ENCODE peak calls at places on chromosomes 6 and 20, in six cellular contexts. One of them, this sample, is unnamed.

GRCh38 chr6:7425808-7426190 is 36.2 kb downstream of the RIOK1 start:
- DNase-seq in astrocyte: no peak
- DNase-seq in tibial artery: no peak
- DNase-seq in esophagus muscularis mucosa: no peak
- DNase-seq in GM23248: no peak
- DNase-seq in A673: no peak
- DNase-seq in this sample: no peak

GRCh38 chr6:117506180-117506835 is 23.8 kb downstream of the DCBLD1 start:
- DNase-seq in astrocyte: peak; percentile 89
- DNase-seq in GM23248: peak; percentile 34
- DNase-seq in A673: no peak
- DNase-seq in esophagus muscularis mucosa: no peak
- DNase-seq in tibial artery: no peak
- DNase-seq in this sample: peak; percentile 34

GRCh38 chr6:101597711-101598110 is 204.2 kb downstream of the GRIK2 start:
- DNase-seq in tibial artery: no peak
- DNase-seq in esophagus muscularis mucosa: no peak
- DNase-seq in astrocyte: peak; percentile 93
- DNase-seq in GM23248: peak; percentile 85
- DNase-seq in A673: peak; percentile 24
- DNase-seq in this sample: peak; percentile 91

GRCh38 chr6:13574571-13575376 is at the start of gene SIRT5:
- DNase-seq in astrocyte: peak; percentile 77
- DNase-seq in esophagus muscularis mucosa: peak; percentile 95
- DNase-seq in A673: peak; percentile 88
- DNase-seq in GM23248: peak; percentile 94
- DNase-seq in tibial artery: peak; percentile 90
- DNase-seq in this sample: peak; percentile 88

GRCh38 chr6:150876598-150876997 is 11.1 kb downstream of the MTHFD1L start:
- DNase-seq in A673: peak; percentile 33
- DNase-seq in GM23248: peak; percentile 36
- DNase-seq in tibial artery: peak; percentile 91
- DNase-seq in esophagus muscularis mucosa: no peak
- DNase-seq in astrocyte: peak; percentile 59
- DNase-seq in this sample: no peak

GRCh38 chr6:31836676-31837611 is 9.4 kb downstream of the HSPA1B start:
- DNase-seq in esophagus muscularis mucosa: no peak
- DNase-seq in astrocyte: no peak
- DNase-seq in GM23248: peak; percentile 74
- DNase-seq in A673: no peak
- DNase-seq in tibial artery: no peak
- DNase-seq in this sample: peak; percentile 76

GRCh38 chr6:21615504-21615903 is 22.0 kb downstream of the SOX4 start:
- DNase-seq in A673: no peak
- DNase-seq in astrocyte: peak; percentile 49
- DNase-seq in GM23248: peak; percentile 49
- DNase-seq in esophagus muscularis mucosa: no peak
- DNase-seq in tibial artery: no peak
- DNase-seq in this sample: peak; percentile 31

GRCh38 chr6:117404548-117404947 is 21.2 kb downstream of the ROS1 start:
- DNase-seq in tibial artery: no peak
- DNase-seq in esophagus muscularis mucosa: no peak
- DNase-seq in GM23248: peak; percentile 55
- DNase-seq in astrocyte: peak; percentile 12
- DNase-seq in A673: no peak
- DNase-seq in this sample: peak; percentile 52

GRCh38 chr20:49928411-49929141 is 7.6 kb upstream of the RNF114 start:
- DNase-seq in astrocyte: peak; percentile 61
- DNase-seq in A673: peak; percentile 91
- DNase-seq in esophagus muscularis mucosa: peak; percentile 97
- DNase-seq in GM23248: peak; percentile 89
- DNase-seq in tibial artery: peak; percentile 87
- DNase-seq in this sample: peak; percentile 96

GRCh38 chr6:136312975-136313374 is 23.3 kb upstream of the BCLAF1 start:
- DNase-seq in esophagus muscularis mucosa: no peak
- DNase-seq in tibial artery: no peak
- DNase-seq in astrocyte: no peak
- DNase-seq in GM23248: no peak
- DNase-seq in A673: no peak
- DNase-seq in this sample: no peak

GRCh38 chr6:149830731-149831379 is 33.3 kb downstream of the LRP11 start:
- DNase-seq in astrocyte: peak; percentile 55
- DNase-seq in esophagus muscularis mucosa: no peak
- DNase-seq in A673: no peak
- DNase-seq in tibial artery: no peak
- DNase-seq in GM23248: peak; percentile 71
- DNase-seq in this sample: peak; percentile 86

GRCh38 chr6:157944983-157945931 is 36.4 kb upstream of the SYNJ2 start:
- DNase-seq in A673: no peak
- DNase-seq in astrocyte: peak; percentile 72
- DNase-seq in tibial artery: no peak
- DNase-seq in GM23248: no peak
- DNase-seq in esophagus muscularis mucosa: peak; percentile 60
- DNase-seq in this sample: no peak

GRCh38 chr6:35084511-35085203 is 56.5 kb downstream of the TCP11 start:
- DNase-seq in astrocyte: no peak
- DNase-seq in A673: no peak
- DNase-seq in esophagus muscularis mucosa: no peak
- DNase-seq in tibial artery: peak; percentile 55
- DNase-seq in GM23248: no peak
- DNase-seq in this sample: no peak

GRCh38 chr6:144922120-144922722 is 637.1 kb downstream of the UTRN start:
- DNase-seq in A673: no peak
- DNase-seq in tibial artery: no peak
- DNase-seq in astrocyte: no peak
- DNase-seq in esophagus muscularis mucosa: no peak
- DNase-seq in GM23248: peak; percentile 92
- DNase-seq in this sample: peak; percentile 78

GRCh38 chr6:109347779-109348178 is 34.5 kb downstream of the CD164 start:
- DNase-seq in GM23248: no peak
- DNase-seq in esophagus muscularis mucosa: peak; percentile 62
- DNase-seq in tibial artery: no peak
- DNase-seq in A673: no peak
- DNase-seq in astrocyte: no peak
- DNase-seq in this sample: no peak

GRCh38 chr20:41654884-41655283 is 36.7 kb upstream of the CHD6 start:
- DNase-seq in astrocyte: no peak
- DNase-seq in tibial artery: no peak
- DNase-seq in esophagus muscularis mucosa: no peak
- DNase-seq in A673: peak; percentile 32
- DNase-seq in GM23248: peak; percentile 27
- DNase-seq in this sample: peak; percentile 15

GRCh38 chr6:36888654-36889481 is 3.1 kb downstream of the C6orf89 start:
- DNase-seq in tibial artery: no peak
- DNase-seq in GM23248: no peak
- DNase-seq in A673: no peak
- DNase-seq in astrocyte: no peak
- DNase-seq in esophagus muscularis mucosa: no peak
- DNase-seq in this sample: no peak

GRCh38 chr6:160386869-160387518 is 38.8 kb downstream of the SLC22A3 start:
- DNase-seq in esophagus muscularis mucosa: no peak
- DNase-seq in astrocyte: no peak
- DNase-seq in tibial artery: no peak
- DNase-seq in A673: no peak
- DNase-seq in GM23248: peak; percentile 21
- DNase-seq in this sample: no peak

GRCh38 chr6:16658661-16659060 is 102.6 kb downstream of the ATXN1 start:
- DNase-seq in astrocyte: no peak
- DNase-seq in esophagus muscularis mucosa: no peak
- DNase-seq in A673: no peak
- DNase-seq in tibial artery: no peak
- DNase-seq in GM23248: no peak
- DNase-seq in this sample: no peak

GRCh38 chr6:90285611-90286381 is 10.8 kb downstream of the BACH2 start:
- DNase-seq in tibial artery: peak; percentile 90
- DNase-seq in astrocyte: peak; percentile 95
- DNase-seq in GM23248: peak; percentile 96
- DNase-seq in A673: no peak
- DNase-seq in esophagus muscularis mucosa: no peak
- DNase-seq in this sample: peak; percentile 76

GRCh38 chr6:160348209-160348551 is at the start of gene SLC22A3:
- DNase-seq in GM23248: no peak
- DNase-seq in astrocyte: no peak
- DNase-seq in A673: no peak
- DNase-seq in tibial artery: no peak
- DNase-seq in esophagus muscularis mucosa: no peak
- DNase-seq in this sample: peak; percentile 34

DNA sequence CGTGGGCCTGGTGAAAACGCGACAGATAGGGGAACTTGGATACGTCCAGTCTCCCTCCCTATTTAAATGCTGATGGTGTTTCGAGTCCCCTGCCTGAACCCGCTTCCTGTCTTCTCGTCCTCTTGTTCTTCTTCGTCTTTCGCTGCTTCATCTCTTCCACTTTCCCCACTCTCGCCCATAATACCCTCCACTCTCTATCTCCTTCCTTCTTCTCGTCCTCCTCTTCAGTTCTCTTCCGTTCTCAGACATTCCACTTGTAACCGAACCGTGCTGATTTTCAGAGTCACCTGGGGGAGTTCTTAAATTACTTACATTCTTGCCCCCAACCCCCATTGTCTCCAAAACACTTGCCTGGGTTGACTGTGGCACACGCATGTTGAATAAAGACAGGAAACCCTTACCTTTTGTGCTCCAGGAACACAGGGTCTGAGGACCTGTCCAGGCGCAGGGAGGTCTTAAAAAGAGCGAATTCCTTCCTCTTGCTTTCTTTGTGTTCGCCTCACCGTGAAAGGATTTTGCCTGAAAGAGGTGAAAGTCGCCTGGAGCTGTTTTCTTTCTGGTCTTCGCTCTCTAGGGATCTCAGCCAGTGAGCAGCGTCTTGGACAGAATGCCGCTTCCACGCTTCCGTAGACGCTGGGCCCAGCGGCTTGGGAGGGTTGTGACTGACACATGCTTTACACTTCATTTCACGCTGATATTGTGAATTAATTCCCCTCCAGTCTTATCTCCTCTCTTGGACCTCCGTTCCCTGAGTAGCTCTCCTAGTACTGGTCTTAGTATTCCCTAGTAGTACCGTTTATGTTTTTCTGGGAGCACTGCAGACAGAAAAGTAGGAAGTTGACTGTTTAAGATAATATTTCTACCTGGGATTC is 184.0 kb downstream of the GPX5 start:
- DNase-seq in astrocyte: no peak
- DNase-seq in esophagus muscularis mucosa: peak; percentile 86
- DNase-seq in GM23248: no peak
- DNase-seq in A673: peak; percentile 55
- DNase-seq in tibial artery: no peak
- DNase-seq in this sample: no peak
- H3K4me3 ChIP-seq in astrocyte: peak overlapping the region; percentile 29
- H3K4me3 ChIP-seq in esophagus muscularis mucosa: no peak overlapping the region
- H3K4me3 ChIP-seq in GM23248: peak overlapping the region; percentile 45
- H3K4me3 ChIP-seq in A673: peak overlapping the region; percentile 37
- H3K4me3 ChIP-seq in tibial artery: no peak overlapping the region
- H3K4me3 ChIP-seq in this sample: no peak overlapping the region

DNA sequence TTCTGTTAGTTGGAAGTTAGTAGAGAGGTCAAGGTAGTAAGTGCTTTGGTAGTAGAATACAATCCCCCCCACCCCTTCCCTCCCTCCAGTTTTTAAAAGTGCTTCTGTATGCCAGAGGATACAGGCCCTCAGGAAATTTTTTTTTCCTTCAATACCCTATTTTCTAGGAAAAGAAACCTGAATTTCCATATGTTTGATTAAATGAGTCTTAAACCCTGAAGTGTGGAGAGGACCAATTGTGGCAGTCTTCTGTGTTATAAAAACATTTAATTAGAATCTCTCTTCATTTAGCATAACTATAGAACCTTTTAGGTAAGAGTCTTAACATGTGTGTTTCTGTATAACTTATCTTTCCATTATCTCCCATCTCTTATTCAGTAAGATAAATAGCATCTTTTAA is 59.5 kb downstream of the ZNF292 start:
- DNase-seq in GM23248: no peak
- DNase-seq in A673: no peak
- DNase-seq in esophagus muscularis mucosa: no peak
- DNase-seq in astrocyte: no peak
- DNase-seq in tibial artery: no peak
- DNase-seq in this sample: no peak
- H3K9me3 ChIP-seq in GM23248: no peaks in the 10 kb centered on the region
- H3K9me3 ChIP-seq in A673: no peaks in the 10 kb centered on the region
- H3K9me3 ChIP-seq in esophagus muscularis mucosa: no peaks in the 10 kb centered on the region
- H3K9me3 ChIP-seq in astrocyte: no peaks in the 10 kb centered on the region
- H3K9me3 ChIP-seq in tibial artery: no peaks in the 10 kb centered on the region
- H3K9me3 ChIP-seq in this sample: no peaks in the 10 kb centered on the region

DNA sequence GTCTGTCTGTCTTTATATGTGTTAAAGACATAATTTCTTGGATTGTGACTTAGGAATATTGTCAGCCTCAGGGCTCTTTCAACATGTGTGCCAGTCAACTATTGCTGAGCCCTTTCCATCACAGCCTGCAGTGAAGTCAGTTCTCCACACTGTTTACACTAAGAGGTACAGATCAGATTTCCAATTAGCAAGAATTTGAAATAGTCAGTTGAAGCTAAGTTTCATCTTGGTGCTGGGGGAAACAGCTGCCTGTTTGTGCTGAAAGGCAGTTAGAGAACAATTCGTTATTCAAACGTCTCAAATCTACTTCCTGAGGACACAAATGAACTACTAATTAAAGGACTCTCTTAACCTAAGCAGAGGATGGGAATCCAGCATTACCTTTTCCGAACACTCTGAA is 25.9 kb downstream of the ADGRF1 start:
- DNase-seq in esophagus muscularis mucosa: peak; percentile 53
- DNase-seq in astrocyte: no peak
- DNase-seq in A673: no peak
- DNase-seq in GM23248: no peak
- DNase-seq in tibial artery: no peak
- DNase-seq in this sample: peak; percentile 2
- H3K4me3 ChIP-seq in esophagus muscularis mucosa: no peak overlapping the region
- H3K4me3 ChIP-seq in astrocyte: no peak overlapping the region
- H3K4me3 ChIP-seq in A673: no peak overlapping the region
- H3K4me3 ChIP-seq in GM23248: no peak overlapping the region
- H3K4me3 ChIP-seq in tibial artery: no peak overlapping the region
- H3K4me3 ChIP-seq in this sample: no peak overlapping the region

DNA sequence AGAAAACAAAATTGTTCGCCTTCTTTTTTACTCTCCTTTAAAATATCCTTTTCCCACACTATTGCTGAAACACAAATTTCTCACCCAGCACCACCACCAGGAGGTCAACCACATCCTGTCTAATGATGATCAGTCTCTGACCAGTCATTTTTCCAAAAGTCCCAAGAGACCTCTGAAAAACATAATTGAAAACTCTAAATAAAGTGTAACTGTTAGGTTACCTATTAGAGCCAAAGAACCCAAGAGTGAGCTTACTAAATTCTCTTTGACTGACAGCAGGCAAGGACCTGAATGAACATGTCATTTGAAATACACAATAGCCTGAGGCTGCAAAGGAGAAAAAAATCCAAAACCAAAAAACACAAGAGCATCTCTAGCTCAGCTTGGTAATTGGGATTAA is 735.4 kb downstream of the CBLN4 start:
- DNase-seq in GM23248: no peak
- DNase-seq in tibial artery: no peak
- DNase-seq in A673: no peak
- DNase-seq in esophagus muscularis mucosa: no peak
- DNase-seq in astrocyte: peak; percentile 4
- DNase-seq in this sample: no peak
- H3K9me3 ChIP-seq in GM23248: no peaks in the 10 kb centered on the region
- H3K9me3 ChIP-seq in tibial artery: no peaks in the 10 kb centered on the region
- H3K9me3 ChIP-seq in A673: peaks cover 4% of the 10 kb centered on the region
- H3K9me3 ChIP-seq in esophagus muscularis mucosa: no peaks in the 10 kb centered on the region
- H3K9me3 ChIP-seq in astrocyte: no peaks in the 10 kb centered on the region
- H3K9me3 ChIP-seq in this sample: no peaks in the 10 kb centered on the region

This sample was measured in adipocyte.